ENCODE peak calls at places on chromosome 10, in six cellular contexts. V is WTC11; F is activated CD8-positive, alpha-beta T cell treated with anti-CD3 and anti-CD28 coated beads for 36 hours; R is ovary; G is H9; C is upper lobe of right lung. K is an unnamed sample.

GRCh38 chr10:78339251-78339650 is 305.6 kb downstream of the RPS24 start:
- DNase-seq in V (no peak), F (no peak), R (peak; percentile 10), G (peak; percentile 7), C (no peak), K (peak; percentile 31)

GRCh38 chr10:62230344-62231138 is 38.1 kb downstream of the RTKN2 start:
- DNase-seq in V (no peak), F (no peak), R (no peak), G (no peak), C (no peak), K (no peak)

GRCh38 chr10:23351914-23352313 is 7.3 kb upstream of the C10orf67 start:
- DNase-seq in V (no peak), F (no peak), R (no peak), G (no peak), C (no peak), K (no peak)

GRCh38 chr10:75281980-75282379 is 46.2 kb upstream of the COMTD1 start:
- DNase-seq in V (no peak), F (no peak), R (no peak), G (no peak), C (no peak), K (no peak)

GRCh38 chr10:76550806-76551205 is 1086.8 kb downstream of the KCNMA1 start:
- DNase-seq in V (no peak), F (no peak), R (no peak), G (no peak), C (no peak), K (peak; percentile 85)

GRCh38 chr10:101031128-101031795 is at the start of the genes PDZD7 and SFXN3:
- DNase-seq in V (peak; percentile 97), F (peak; percentile 98), R (peak; percentile 98), G (peak; percentile 95), C (peak; percentile 99), K (peak; percentile 96)

GRCh38 chr10:53697038-53697437 is 924.5 kb upstream of the MBL2 start:
- DNase-seq in V (no peak), F (no peak), R (no peak), G (no peak), C (no peak), K (peak; percentile 53)

GRCh38 chr10:92407305-92408016 is 116.5 kb downstream of the MARCHF5 start:
- DNase-seq in V (no peak), F (no peak), R (no peak), G (no peak), C (no peak), K (peak; percentile 98)

GRCh38 chr10:43304687-43305333 is 37.9 kb upstream of the RASGEF1A start:
- DNase-seq in V (peak; percentile 63), F (peak; percentile 78), R (peak; percentile 76), G (peak; percentile 77), C (peak; percentile 91), K (peak; percentile 74)

GRCh38 chr10:79189853-79190435 is 121.2 kb downstream of the ZMIZ1 start:
- DNase-seq in V (no peak), F (no peak), R (no peak), G (no peak), C (no peak), K (no peak)

GRCh38 chr10:122461367-122461728 is at the start of gene HTRA1:
- DNase-seq in V (peak; percentile 71), F (no peak), R (peak; percentile 82), G (peak; percentile 66), C (peak; percentile 87), K (peak; percentile 83)

GRCh38 chr10:21272585-21273399 is 252.7 kb downstream of the SKIDA1 start:
- DNase-seq in V (no peak), F (no peak), R (no peak), G (no peak), C (no peak), K (no peak)

GRCh38 chr10:122323941-122324675 is 50.4 kb upstream of the PLEKHA1 start:
- DNase-seq in V (no peak), F (no peak), R (no peak), G (no peak), C (no peak), K (no peak)

GRCh38 chr10:81135851-81136250 is 598.1 kb downstream of the SH2D4B start:
- DNase-seq in V (no peak), F (no peak), R (no peak), G (no peak), C (no peak), K (no peak)

GRCh38 chr10:27603104-27603503 is 99.0 kb downstream of the RAB18 start:
- DNase-seq in V (no peak), F (no peak), R (no peak), G (no peak), C (no peak), K (no peak)

GRCh38 chr10:78774614-78774998 is 294.2 kb upstream of the ZMIZ1 start:
- DNase-seq in V (no peak), F (no peak), R (no peak), G (no peak), C (peak; percentile 34), K (no peak)

GRCh38 chr10:3755440-3756359 is 29.3 kb downstream of the KLF6 start:
- DNase-seq in V (no peak), F (no peak), R (no peak), G (peak; percentile 10), C (no peak), K (peak; percentile 95)

GRCh38 chr10:80501913-80502521 is 35.7 kb upstream of the SH2D4B start:
- DNase-seq in V (no peak), F (no peak), R (no peak), G (no peak), C (no peak), K (peak; percentile 85)

GRCh38 chr10:85642421-85643170 is 724.0 kb downstream of the GRID1 start:
- DNase-seq in V (no peak), F (no peak), R (no peak), G (no peak), C (no peak), K (peak; percentile 93)

GRCh38 chr10:33238643-33239042 is 95.8 kb downstream of the NRP1 start:
- DNase-seq in V (no peak), F (no peak), R (no peak), G (no peak), C (no peak), K (no peak)

GRCh38 chr10:51918451-51918850 is 219.1 kb upstream of the CSTF2T start:
- DNase-seq in V (no peak), F (no peak), R (no peak), G (no peak), C (no peak), K (no peak)

GRCh38 chr10:78830062-78830974 is 238.4 kb upstream of the ZMIZ1 start:
- DNase-seq in V (no peak), F (no peak), R (no peak), G (no peak), C (no peak), K (no peak)

GRCh38 chr10:614772-615582 is 74.5 kb downstream of the DIP2C start:
- DNase-seq in V (no peak), F (no peak), R (no peak), G (no peak), C (no peak), K (no peak)

GRCh38 chr10:74134240-74134820 is 16.3 kb downstream of the AP3M1 start:
- DNase-seq in V (no peak), F (no peak), R (no peak), G (no peak), C (no peak), K (no peak)

GRCh38 chr10:11463111-11463510 is 148.3 kb downstream of the USP6NL start:
- DNase-seq in V (no peak), F (no peak), R (no peak), G (no peak), C (no peak), K (no peak)

GRCh38 chr10:49139000-49139865 is 5.4 kb upstream of the FAM170B start:
- DNase-seq in V (no peak), F (no peak), R (peak; percentile 27), G (no peak), C (no peak), K (peak; percentile 46)

GRCh38 chr10:93222876-93223275 is 149.2 kb downstream of the CYP26A1 start:
- DNase-seq in V (no peak), F (no peak), R (no peak), G (no peak), C (no peak), K (no peak)

GRCh38 chr10:23412223-23412622 is 26.7 kb upstream of the OTUD1 start:
- DNase-seq in V (no peak), F (peak; percentile 41), R (no peak), G (no peak), C (no peak), K (no peak)

GRCh38 chr10:70584941-70585544 is 17.5 kb downstream of the PRF1 start:
- DNase-seq in V (peak; percentile 74), F (peak; percentile 28), R (no peak), G (peak; percentile 91), C (peak; percentile 61), K (peak; percentile 94)